ENCODE peak calls at places on chromosomes 16 and 17, in four cellular contexts. One of them, this sample, is unnamed.

GRCh38 chr17:50589112-50589712 is 28.7 kb downstream of the CACNA1G start:
- DNase-seq in NCI-H748 treated with DMSO at 0.1 percent for 48 hours: no peak
- DNase-seq in fibroblast of the aortic adventitia: peak
- DNase-seq in activated T-helper 1 cell treated with Interleukin-2 at 50 U/mL for 16 hours: no peak
- DNase-seq in this sample: no peak

GRCh38 chr17:76493505-76494167 is 7.6 kb downstream of the RHBDF2 start:
- DNase-seq in NCI-H748 treated with DMSO at 0.1 percent for 48 hours: no peak
- DNase-seq in activated T-helper 1 cell treated with Interleukin-2 at 50 U/mL for 16 hours: no peak
- DNase-seq in fibroblast of the aortic adventitia: no peak
- DNase-seq in this sample: no peak

GRCh38 chr17:75785770-75786538 is 1.3 kb downstream of the UNK start:
- DNase-seq in activated T-helper 1 cell treated with Interleukin-2 at 50 U/mL for 16 hours: no peak
- DNase-seq in NCI-H748 treated with DMSO at 0.1 percent for 48 hours: no peak
- DNase-seq in fibroblast of the aortic adventitia: peak
- DNase-seq in this sample: no peak

GRCh38 chr17:75783069-75783783 is 1.4 kb upstream of the UNK start:
- DNase-seq in activated T-helper 1 cell treated with Interleukin-2 at 50 U/mL for 16 hours: no peak
- DNase-seq in NCI-H748 treated with DMSO at 0.1 percent for 48 hours: peak
- DNase-seq in fibroblast of the aortic adventitia: peak
- DNase-seq in this sample: peak

GRCh38 chr17:62671553-62671952 is 44.1 kb downstream of the MRC2 start:
- DNase-seq in NCI-H748 treated with DMSO at 0.1 percent for 48 hours: peak
- DNase-seq in activated T-helper 1 cell treated with Interleukin-2 at 50 U/mL for 16 hours: no peak
- DNase-seq in fibroblast of the aortic adventitia: peak
- DNase-seq in this sample: peak

GRCh38 chr16:53080345-53081031 is 25.7 kb downstream of the CHD9 start:
- DNase-seq in activated T-helper 1 cell treated with Interleukin-2 at 50 U/mL for 16 hours: no peak
- DNase-seq in fibroblast of the aortic adventitia: peak
- DNase-seq in NCI-H748 treated with DMSO at 0.1 percent for 48 hours: no peak
- DNase-seq in this sample: no peak

GRCh38 chr17:29016635-29017034 is 10.8 kb upstream of the SEZ6 start:
- DNase-seq in fibroblast of the aortic adventitia: no peak
- DNase-seq in activated T-helper 1 cell treated with Interleukin-2 at 50 U/mL for 16 hours: no peak
- DNase-seq in NCI-H748 treated with DMSO at 0.1 percent for 48 hours: no peak
- DNase-seq in this sample: no peak

GRCh38 chr16:88688013-88688778 is 1.9 kb upstream of the SNAI3 start:
- DNase-seq in activated T-helper 1 cell treated with Interleukin-2 at 50 U/mL for 16 hours: no peak
- DNase-seq in fibroblast of the aortic adventitia: no peak
- DNase-seq in NCI-H748 treated with DMSO at 0.1 percent for 48 hours: no peak
- DNase-seq in this sample: peak

GRCh38 chr17:48054238-48055185 is 6.4 kb downstream of the NFE2L1 start:
- DNase-seq in NCI-H748 treated with DMSO at 0.1 percent for 48 hours: peak
- DNase-seq in activated T-helper 1 cell treated with Interleukin-2 at 50 U/mL for 16 hours: no peak
- DNase-seq in fibroblast of the aortic adventitia: peak
- DNase-seq in this sample: peak

GRCh38 chr17:28733346-28733745 is 4.8 kb downstream of the NEK8 start:
- DNase-seq in fibroblast of the aortic adventitia: no peak
- DNase-seq in NCI-H748 treated with DMSO at 0.1 percent for 48 hours: no peak
- DNase-seq in activated T-helper 1 cell treated with Interleukin-2 at 50 U/mL for 16 hours: no peak
- DNase-seq in this sample: no peak